ENCODE peak calls at places on chromosomes 12 and 14, in eight cellular contexts. F, X, R, B, N, V, Y and C are unnamed samples. For H3K36me3 and H3K27me3, the result is how much of the 10 kb centered on the place peaks cover.

GRCh38 chr14:97602438-97603117 is 805.4 kb downstream of the VRK1 start:
- DNase-seq in X (no peak), B (no peak), F (peak), Y (no peak), R (no peak), N (no peak), V (no peak), C (no peak)

GRCh38 chr12:164207-164606 is 49.8 kb downstream of the SLC6A12 start:
- DNase-seq in Y (peak), B (no peak), F (no peak), V (no peak), R (no peak), N (no peak), X (no peak), C (no peak)

GRCh38 chr14:104395276-104395675 is 184.3 kb upstream of the C14orf180 start:
- DNase-seq in Y (no peak), N (no peak), R (peak), B (no peak), V (no peak), X (no peak), F (no peak), C (no peak)

GRCh38 chr12:96078281-96078761 is 42.9 kb upstream of the LTA4H start:
- DNase-seq in F (peak), V (peak), Y (no peak), R (no peak), B (no peak), X (peak), N (peak), C (peak)

GRCh38 chr14:33765251-33765650 is 185.6 kb downstream of the EGLN3 start:
- DNase-seq in F (peak), R (peak), N (peak), X (peak), B (no peak), V (peak), Y (peak), C (no peak)

GRCh38 chr12:32702470-32702869 is 23.4 kb downstream of the DNM1L start:
- DNase-seq in V (no peak), N (no peak), X (peak), B (no peak), Y (no peak), F (no peak), R (no peak), C (no peak)

GRCh38 chr14:101125719-101126375 is 222.3 kb upstream of the RTL1 start:
- DNase-seq in X (no peak), N (no peak), R (peak), V (no peak), Y (no peak), B (no peak), F (no peak), C (peak)

GRCh38 chr12:14408208-14408607 is 42.7 kb downstream of the ATF7IP start:
- DNase-seq in X (peak), F (no peak), Y (no peak), N (peak), V (no peak), B (no peak), R (no peak), C (no peak)

GRCh38 chr14:89915114-89915878 is 39.2 kb downstream of the EFCAB11 start:
- DNase-seq in Y (peak), N (peak), X (peak), B (no peak), R (peak), V (peak), F (peak), C (peak)

GRCh38 chr14:20440465-20440864 is 4.5 kb upstream of the KLHL33 start:
- DNase-seq in N (no peak), F (no peak), X (no peak), B (no peak), Y (no peak), V (no peak), R (no peak), C (no peak)

GRCh38 chr12:99769581-99769980 is 122.0 kb downstream of the GARIN6 start:
- DNase-seq in R (no peak), Y (peak), B (no peak), X (no peak), N (no peak), F (no peak), V (no peak), C (no peak)

GRCh38 chr12:78036889-78037288 is 206.2 kb downstream of the NAV3 start:
- DNase-seq in F (no peak), N (no peak), B (no peak), V (no peak), X (no peak), R (no peak), Y (no peak), C (peak)

GRCh38 chr12:45220366-45220931 is 4.6 kb downstream of the ANO6 start:
- DNase-seq in Y (no peak), X (peak), N (no peak), R (no peak), V (no peak), F (no peak), B (no peak), C (no peak)

GRCh38 chr12:2641209-2641608 is 153.6 kb upstream of the FKBP4 start:
- DNase-seq in Y (peak), V (no peak), X (peak), F (peak), R (peak), N (peak), B (no peak), C (no peak)

GRCh38 chr12:121232977-121233627 is 23.2 kb downstream of the P2RX4 start:
- DNase-seq in N (no peak), B (no peak), V (no peak), F (no peak), R (no peak), Y (no peak), X (no peak), C (peak)

GRCh38 chr12:48567731-48568130 is 2.1 kb downstream of the LALBA start:
- DNase-seq in N (no peak), V (no peak), Y (no peak), B (no peak), X (no peak), F (no peak), R (no peak), C (no peak)

GRCh38 chr12:24530689-24531088 is 418.2 kb downstream of the BCAT1 start:
- DNase-seq in B (no peak), F (no peak), X (no peak), Y (no peak), N (no peak), R (no peak), V (no peak), C (no peak)

GRCh38 chr14:71143391-71144290 is 236.4 kb downstream of the PCNX1 start:
- DNase-seq in X (peak), Y (no peak), F (no peak), N (peak), V (no peak), R (no peak), B (no peak), C (no peak)

GRCh38 chr12:26032290-26032689 is 73.8 kb downstream of the RASSF8 start:
- DNase-seq in R (no peak), N (no peak), B (no peak), X (no peak), Y (no peak), V (no peak), F (no peak), C (no peak)

GRCh38 chr12:84960918-84961317 is 48.3 kb upstream of the SLC6A15 start:
- DNase-seq in V (no peak), Y (no peak), R (no peak), B (no peak), F (no peak), X (no peak), N (no peak), C (no peak)

DNA sequence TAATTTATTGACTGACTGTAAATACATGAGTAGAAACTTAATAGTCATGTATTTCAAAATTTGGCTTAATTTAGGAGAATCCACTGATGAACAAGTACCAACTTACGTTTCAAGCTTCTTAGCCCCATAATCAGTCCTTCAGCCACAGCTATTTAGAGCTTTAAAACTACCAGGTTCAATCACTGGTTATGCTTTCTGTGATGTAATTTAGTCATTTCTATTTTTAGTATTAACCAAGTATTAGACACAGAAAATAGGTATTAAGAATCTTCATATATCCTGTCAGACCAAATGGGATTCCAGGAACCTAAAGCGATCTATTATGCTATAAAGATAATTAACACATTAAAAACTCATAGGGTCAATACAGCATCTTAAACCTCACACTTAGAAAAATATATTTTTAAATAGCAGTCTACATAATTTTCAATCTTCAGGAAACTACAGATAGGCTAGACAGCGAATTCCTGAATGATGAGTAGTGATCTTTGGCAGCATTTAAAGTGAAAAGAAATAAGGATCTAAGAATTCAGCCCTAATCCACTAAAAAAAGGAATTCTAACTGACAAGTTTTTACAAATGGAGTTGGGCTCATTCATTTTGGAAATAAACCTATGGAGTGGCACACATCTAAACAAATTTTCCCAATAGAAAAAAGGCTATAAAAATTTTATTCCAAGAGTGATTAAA is 51.5 kb downstream of the ZC3H14 start:
- DNase-seq in B (no peak), V (no peak), Y (no peak), F (no peak), N (peak), X (peak), R (no peak), C (no peak)
- H3K36me3 ChIP-seq in B (under half), V (under half), Y (under half), F (under half), N (under half), X (under half), R (under half), C (under half)

GRCh38 chr12:113477171-113477841 is 5.6 kb upstream of the LHX5 start:
- DNase-seq in B (no peak), R (no peak), X (no peak), Y (peak), F (no peak), N (no peak), V (no peak), C (no peak)
- H3K27me3 ChIP-seq in B (half or more), R (under half), X (half or more), Y (under half), F (half or more), N (half or more), V (half or more), C (half or more)

GRCh38 chr14:92941531-92941930 is 18.6 kb downstream of the CHGA start:
- DNase-seq in Y (no peak), F (no peak), N (no peak), R (no peak), V (no peak), B (no peak), X (no peak), C (no peak)
- H3K36me3 ChIP-seq in Y (under half), F (under half), N (under half), R (under half), V (half or more), B (under half), X (under half), C (under half)

GRCh38 chr12:124394462-124395128 is 99.7 kb downstream of the RFLNA start:
- DNase-seq in B (no peak), X (peak), R (no peak), Y (no peak), V (no peak), F (no peak), N (peak), C (no peak)

GRCh38 chr12:124395284-124395752 is 100.4 kb downstream of the RFLNA start:
- DNase-seq in X (no peak), N (no peak), R (no peak), F (no peak), V (no peak), Y (no peak), B (no peak), C (no peak)

GRCh38 chr12:124392271-124392990 is 97.5 kb downstream of the RFLNA start:
- DNase-seq in F (no peak), X (peak), Y (peak), B (no peak), R (peak), N (no peak), V (no peak), C (peak)

GRCh38 chr12:124392991-124393790 is 98.3 kb downstream of the RFLNA start:
- DNase-seq in V (peak), R (peak), X (peak), N (peak), F (peak), Y (peak), B (no peak), C (peak)

GRCh38 chr12:124393831-124394230 is 98.9 kb downstream of the RFLNA start:
- DNase-seq in V (no peak), X (no peak), R (no peak), B (no peak), Y (no peak), F (no peak), N (no peak), C (no peak)
- H3K27me3 ChIP-seq in V (under half), X (under half), R (under half), B (under half), Y (under half), F (under half), N (under half), C (under half)

GRCh38 chr12:53483979-53484377 is 15.3 kb downstream of the MAP3K12 start:
- DNase-seq in V (no peak), B (no peak), F (no peak), X (no peak), Y (no peak), N (no peak), R (no peak), C (no peak)

GRCh38 chr12:53483225-53483978 is 15.9 kb downstream of the MAP3K12 start:
- DNase-seq in B (no peak), V (no peak), N (no peak), X (no peak), Y (no peak), F (no peak), R (no peak), C (peak)

GRCh38 chr12:53481957-53482586 is 17.2 kb downstream of the MAP3K12 start:
- DNase-seq in V (no peak), N (peak), F (no peak), X (no peak), Y (peak), R (no peak), B (no peak), C (no peak)

GRCh38 chr12:53481108-53481442 is 18.2 kb downstream of the MAP3K12 start:
- DNase-seq in V (no peak), X (no peak), B (no peak), F (no peak), N (no peak), R (no peak), Y (no peak), C (no peak)

DNA sequence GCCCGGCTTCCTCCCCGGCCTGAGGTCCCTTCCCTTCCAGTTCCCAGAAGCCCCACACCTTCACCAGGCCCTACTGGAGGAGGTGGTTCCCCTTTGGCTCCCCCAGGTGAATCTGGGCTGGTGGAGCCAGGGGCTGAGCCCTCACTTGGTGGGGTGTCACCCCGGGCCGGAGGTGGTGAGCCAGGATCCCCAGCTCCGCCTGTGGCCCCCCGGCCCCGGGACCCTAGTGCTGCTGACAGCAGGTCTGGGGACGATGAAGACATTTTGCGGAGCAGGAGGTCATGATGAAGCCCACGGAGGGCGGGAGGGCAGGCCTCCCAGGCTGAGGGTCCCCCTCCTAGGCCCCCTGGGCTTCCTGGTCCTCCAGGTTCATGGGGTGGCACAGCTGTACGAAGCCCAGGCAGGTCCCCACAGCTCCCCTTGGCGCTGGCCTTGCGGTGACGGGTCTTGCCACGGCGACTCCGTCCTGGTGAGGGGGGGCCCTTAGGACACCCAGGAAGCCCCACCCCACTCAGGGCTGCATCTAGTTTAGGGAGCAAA is 16.6 kb downstream of the MAP3K12 start:
- DNase-seq in V (no peak), R (no peak), N (no peak), Y (no peak), X (no peak), F (no peak), B (no peak), C (peak)
- H3K36me3 ChIP-seq in V (half or more), R (half or more), N (under half), Y (under half), X (under half), F (under half), B (half or more), C (under half)

GRCh38 chr14:32381869-32382268 is 52.8 kb downstream of the AKAP6 start:
- DNase-seq in Y (no peak), B (no peak), N (no peak), V (no peak), F (no peak), R (no peak), X (no peak), C (no peak)
- H3K27me3 ChIP-seq in Y (under half), B (under half), N (under half), V (under half), F (under half), R (under half), X (under half), C (under half)

GRCh38 chr14:31137214-31137889 is 70.2 kb downstream of the HECTD1 start:
- DNase-seq in Y (no peak), F (no peak), N (no peak), B (no peak), V (no peak), X (no peak), R (no peak), C (no peak)
- H3K36me3 ChIP-seq in Y (half or more), F (under half), N (half or more), B (under half), V (half or more), X (under half), R (half or more), C (under half)

GRCh38 chr12:4984971-4985370 is 58.7 kb upstream of the KCNA5 start:
- DNase-seq in Y (no peak), B (no peak), F (no peak), N (no peak), R (no peak), X (no peak), V (no peak), C (no peak)
- H3K27me3 ChIP-seq in Y (under half), B (under half), F (under half), N (under half), R (under half), X (under half), V (half or more), C (under half)